ENCODE peak calls at places on chromosomes 13 and 19, in seven cellular contexts. G, R, J, X, V, M and N are unnamed samples.

GRCh38 chr19:3520166-3521103 is 14.3 kb downstream of the FZR1 start:
- DNase-seq in G (no peak), R (no peak), J (no peak), X (no peak), V (no peak), M (no peak), N (no peak)

GRCh38 chr19:27777726-27778125 is 1435.2 kb downstream of the UQCRFS1 start:
- DNase-seq in G (no peak), R (no peak), J (no peak), X (no peak), V (no peak), M (no peak), N (no peak)

GRCh38 chr19:8214802-8215201 is 5.6 kb downstream of the CERS4 start:
- DNase-seq in G (no peak), R (no peak), J (no peak), X (no peak), V (no peak), M (no peak), N (no peak)

GRCh38 chr13:103876571-103876970 is 810.4 kb upstream of the SLC10A2 start:
- DNase-seq in G (no peak), R (no peak), J (no peak), X (no peak), V (no peak), M (no peak), N (no peak)

GRCh38 chr19:17579523-17580244 is 24.2 kb downstream of the COLGALT1 start:
- DNase-seq in G (no peak), R (no peak), J (no peak), X (no peak), V (no peak), M (peak), N (peak)

GRCh38 chr13:21909331-21909730 is 238.5 kb downstream of the FGF9 start:
- DNase-seq in G (no peak), R (no peak), J (no peak), X (no peak), V (no peak), M (no peak), N (no peak)

GRCh38 chr13:61170791-61171330 is 244.8 kb downstream of the PCDH20 start:
- DNase-seq in G (peak), R (no peak), J (no peak), X (no peak), V (peak), M (no peak), N (no peak)

GRCh38 chr19:41192574-41193419 is at the start of gene CYP2S1:
- DNase-seq in G (no peak), R (no peak), J (no peak), X (no peak), V (no peak), M (no peak), N (no peak)

GRCh38 chr13:75329097-75329496 is 152.9 kb downstream of the TBC1D4 start:
- DNase-seq in G (no peak), R (no peak), J (no peak), X (no peak), V (no peak), M (no peak), N (no peak)

GRCh38 chr13:89737051-89737450 is 1610.4 kb upstream of the MIR17HG start:
- DNase-seq in G (no peak), R (no peak), J (no peak), X (no peak), V (no peak), M (no peak), N (no peak)

GRCh38 chr19:11383706-11384048 is 437 bp downstream of the EPOR start:
- DNase-seq in G (no peak), R (no peak), J (no peak), X (no peak), V (no peak), M (no peak), N (no peak)

GRCh38 chr19:7636691-7637373 is at the start of gene STXBP2:
- DNase-seq in G (peak), R (no peak), J (peak), X (peak), V (no peak), M (peak), N (peak)

GRCh38 chr19:11096210-11096841 is 7.1 kb downstream of the LDLR start:
- DNase-seq in G (peak), R (no peak), J (no peak), X (no peak), V (no peak), M (no peak), N (no peak)

GRCh38 chr13:74230984-74231443 is 96.8 kb upstream of the KLF12 start:
- DNase-seq in G (no peak), R (no peak), J (no peak), X (no peak), V (no peak), M (no peak), N (no peak)

GRCh38 chr13:27022571-27023311 is 148.9 kb downstream of the USP12 start:
- DNase-seq in G (peak), R (no peak), J (peak), X (no peak), V (peak), M (peak), N (no peak)

GRCh38 chr19:279231-279630 is 12.0 kb downstream of the PLPP2 start:
- DNase-seq in G (no peak), R (no peak), J (no peak), X (no peak), V (no peak), M (no peak), N (no peak)

GRCh38 chr19:7515471-7516226 is at the start of gene ZNF358:
- DNase-seq in G (peak), R (no peak), J (no peak), X (peak), V (peak), M (no peak), N (peak)

GRCh38 chr13:50129923-50130685 is 114.9 kb downstream of the KCNRG start:
- DNase-seq in G (no peak), R (no peak), J (no peak), X (no peak), V (no peak), M (no peak), N (peak)

GRCh38 chr19:18089726-18090125 is 3.0 kb upstream of the IL12RB1 start:
- DNase-seq in G (no peak), R (no peak), J (no peak), X (no peak), V (peak), M (no peak), N (no peak)

GRCh38 chr19:58000677-58001076 is 1.9 kb downstream of the ZNF606 start:
- DNase-seq in G (no peak), R (no peak), J (no peak), X (no peak), V (no peak), M (no peak), N (no peak)

GRCh38 chr13:40781717-40782116 is 7.7 kb upstream of the SLC25A15 start:
- DNase-seq in G (no peak), R (no peak), J (no peak), X (no peak), V (no peak), M (no peak), N (peak)